ENCODE peak calls at places on chromosomes 12 and 14, in six cellular contexts. I is H1, O is K562, N is GM12891, F is GM12892, J is GM12878. Q is an unnamed sample.

GRCh38 chr14:94770251-94770749 is 387 bp upstream of the GSC start:
- DNase-seq in F (no peak), J (no peak), I (peak; percentile 53), O (no peak), N (no peak), Q (no peak)

GRCh38 chr14:76918176-76918750 is 92.1 kb downstream of the LRRC74A start:
- DNase-seq in I (no peak), O (peak; percentile 20), J (no peak), N (no peak), F (no peak), Q (no peak)

GRCh38 chr12:33111850-33112249 is 215.3 kb upstream of the PKP2 start:
- DNase-seq in O (no peak), N (no peak), I (no peak), J (no peak), F (no peak), Q (no peak)

GRCh38 chr14:51482112-51482511 is 169.6 kb upstream of the FRMD6 start:
- DNase-seq in O (no peak), I (no peak), N (no peak), J (no peak), F (no peak), Q (no peak)

GRCh38 chr12:56590237-56590830 is 39.8 kb downstream of the BAZ2A start:
- DNase-seq in O (peak; percentile 52), N (no peak), J (no peak), I (no peak), F (no peak), Q (peak; percentile 41)

GRCh38 chr12:125216720-125217119 is 151.5 kb downstream of the AACS start:
- DNase-seq in I (no peak), N (no peak), F (no peak), O (no peak), J (no peak), Q (no peak)

GRCh38 chr12:92995258-92995905 is 66.3 kb upstream of the EEA1 start:
- DNase-seq in F (no peak), O (no peak), J (peak; percentile 87), I (no peak), N (no peak), Q (no peak)

GRCh38 chr12:55700255-55701018 is 7.3 kb downstream of the ITGA7 start:
- DNase-seq in O (no peak), F (no peak), I (no peak), N (no peak), J (no peak), Q (no peak)

GRCh38 chr12:85057370-85057963 is 21.3 kb downstream of the LRRIQ1 start:
- DNase-seq in F (no peak), I (peak; percentile 60), O (peak; percentile 10), N (no peak), J (no peak), Q (peak; percentile 30)

GRCh38 chr12:123034865-123035264 is 54.4 kb downstream of the ARL6IP4 start:
- DNase-seq in O (no peak), J (no peak), N (no peak), F (no peak), I (no peak), Q (no peak)

GRCh38 chr12:990649-991349 is at the start of gene ERC1:
- DNase-seq in F (peak; percentile 86), J (no peak), N (peak; percentile 87), I (peak; percentile 91), O (peak; percentile 91), Q (peak; percentile 72)
- TF ChIP-seq POLR2A in F (no peak), J (peak; percentile 66), N (no peak), I (no peak), O (peak; percentile 88), Q (peak; percentile 85)

GRCh38 chr14:57057803-57058202 is 210.9 kb downstream of the EXOC5 start:
- DNase-seq in O (no peak), F (no peak), J (no peak), I (no peak), N (no peak), Q (no peak)

GRCh38 chr14:57058319-57058718 is 210.4 kb downstream of the EXOC5 start:
- DNase-seq in O (no peak), J (no peak), F (no peak), I (no peak), N (no peak), Q (no peak)

GRCh38 chr14:57066463-57066862 is 202.2 kb downstream of the EXOC5 start:
- DNase-seq in F (no peak), I (no peak), O (no peak), N (no peak), J (no peak), Q (no peak)

GRCh38 chr14:57060276-57060956 is 208.3 kb downstream of the EXOC5 start:
- DNase-seq in N (peak; percentile 27), O (peak; percentile 22), F (no peak), I (no peak), J (peak; percentile 52), Q (no peak)

DNA sequence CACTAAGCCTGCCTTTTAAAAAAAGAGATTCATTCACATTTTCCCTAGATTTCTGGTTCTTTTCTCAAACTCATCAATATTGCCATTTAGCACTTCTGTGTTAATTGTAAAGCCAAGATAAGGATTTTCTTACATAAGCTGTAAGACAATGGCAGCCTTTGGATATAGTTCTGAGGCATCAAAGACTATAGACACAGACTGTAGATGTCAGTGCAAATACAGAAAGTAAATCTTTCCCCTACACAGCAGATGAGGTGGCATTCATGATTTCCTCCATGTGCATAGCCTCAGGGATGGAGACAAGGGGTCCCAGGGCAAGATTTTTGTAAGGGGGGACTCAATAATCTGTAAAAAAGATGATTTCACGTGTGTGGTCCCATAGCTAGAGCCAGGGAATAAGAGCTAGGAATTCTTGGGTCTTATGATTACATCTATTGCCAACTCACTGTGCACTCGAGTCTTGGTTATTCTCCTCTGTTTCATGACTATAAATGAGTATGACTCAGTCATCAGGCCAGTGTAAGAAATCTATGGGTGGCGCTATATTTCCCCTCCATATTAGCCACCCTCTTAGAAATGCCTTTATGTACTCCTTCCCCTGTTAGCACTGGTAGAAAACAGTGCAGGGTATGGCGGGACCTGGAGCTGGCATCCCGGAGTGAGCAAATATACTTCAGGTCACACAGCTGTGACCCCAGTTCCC is 207.5 kb downstream of the EXOC5 start:
- DNase-seq in J (no peak), F (no peak), I (no peak), O (no peak), N (no peak), Q (no peak)
- TF ChIP-seq TAF1 in J (no peak), F (no peak), I (no peak), O (no peak), N (no peak), Q (no peak)

GRCh38 chr12:108826115-108826806 is 31.1 kb downstream of the SSH1 start:
- DNase-seq in O (peak; percentile 47), J (no peak), I (no peak), F (no peak), N (no peak), Q (no peak)

GRCh38 chr12:108826807-108827721 is 30.3 kb downstream of the SSH1 start:
- DNase-seq in F (no peak), I (no peak), J (no peak), O (no peak), N (no peak), Q (no peak)

GRCh38 chr12:108827941-108828340 is 29.4 kb downstream of the SSH1 start:
- DNase-seq in O (no peak), I (no peak), F (no peak), N (no peak), J (no peak), Q (no peak)

GRCh38 chr12:108823804-108824203 is 33.6 kb downstream of the SSH1 start:
- DNase-seq in J (no peak), N (no peak), I (no peak), O (no peak), F (no peak), Q (no peak)

GRCh38 chr12:108825205-108825950 is 32.0 kb downstream of the SSH1 start:
- DNase-seq in N (no peak), I (no peak), F (no peak), O (no peak), J (peak; percentile 63), Q (no peak)
- TF ChIP-seq POLR2A in N (no peak), I (no peak), F (no peak), O (no peak), J (no peak), Q (no peak)

DNA sequence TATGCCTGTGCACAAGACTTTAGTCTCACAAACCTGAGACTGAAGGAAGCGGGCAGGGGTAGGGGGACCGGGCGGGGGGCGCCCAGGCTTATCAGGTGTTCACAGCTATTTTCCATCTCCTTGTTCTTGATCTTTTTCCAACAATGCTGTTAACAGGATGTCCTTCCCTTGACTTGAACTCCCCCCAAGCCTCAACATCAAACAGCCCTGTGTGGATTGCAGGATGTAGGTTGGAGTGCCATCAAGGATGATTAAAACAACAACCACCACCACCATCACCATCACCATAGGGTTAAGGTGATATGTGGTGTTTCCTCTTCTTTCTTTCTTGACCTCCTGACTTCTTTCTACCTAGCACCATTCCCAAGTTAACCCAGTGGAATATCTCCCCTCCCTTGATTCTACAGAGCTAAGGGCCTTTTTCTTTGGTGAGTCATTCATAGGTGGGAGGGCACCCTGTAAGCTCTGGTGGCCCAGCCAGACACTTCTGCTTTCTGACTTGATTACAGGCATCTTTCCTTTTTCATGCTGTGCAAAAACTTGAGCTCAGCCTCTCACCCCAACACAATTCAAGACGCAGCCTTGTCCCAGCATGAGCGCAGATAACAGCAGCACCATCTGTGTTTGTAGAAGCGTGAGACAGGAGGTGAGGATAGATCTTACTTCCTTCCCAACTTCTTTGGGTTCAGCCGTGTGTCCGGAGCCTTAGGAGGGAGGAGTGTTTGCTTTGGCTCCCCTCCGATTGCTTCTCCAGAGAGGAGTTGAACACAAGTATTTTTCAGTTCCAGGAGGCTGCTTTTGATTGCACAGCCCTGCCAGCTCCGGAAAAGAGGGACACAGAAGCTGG is 26.8 kb downstream of the FLVCR2 start:
- DNase-seq in O (no peak), I (no peak), F (no peak), J (no peak), N (no peak), Q (no peak)
- TF ChIP-seq TAF1 in O (no peak), I (no peak), F (no peak), J (no peak), N (no peak), Q (no peak)

DNA sequence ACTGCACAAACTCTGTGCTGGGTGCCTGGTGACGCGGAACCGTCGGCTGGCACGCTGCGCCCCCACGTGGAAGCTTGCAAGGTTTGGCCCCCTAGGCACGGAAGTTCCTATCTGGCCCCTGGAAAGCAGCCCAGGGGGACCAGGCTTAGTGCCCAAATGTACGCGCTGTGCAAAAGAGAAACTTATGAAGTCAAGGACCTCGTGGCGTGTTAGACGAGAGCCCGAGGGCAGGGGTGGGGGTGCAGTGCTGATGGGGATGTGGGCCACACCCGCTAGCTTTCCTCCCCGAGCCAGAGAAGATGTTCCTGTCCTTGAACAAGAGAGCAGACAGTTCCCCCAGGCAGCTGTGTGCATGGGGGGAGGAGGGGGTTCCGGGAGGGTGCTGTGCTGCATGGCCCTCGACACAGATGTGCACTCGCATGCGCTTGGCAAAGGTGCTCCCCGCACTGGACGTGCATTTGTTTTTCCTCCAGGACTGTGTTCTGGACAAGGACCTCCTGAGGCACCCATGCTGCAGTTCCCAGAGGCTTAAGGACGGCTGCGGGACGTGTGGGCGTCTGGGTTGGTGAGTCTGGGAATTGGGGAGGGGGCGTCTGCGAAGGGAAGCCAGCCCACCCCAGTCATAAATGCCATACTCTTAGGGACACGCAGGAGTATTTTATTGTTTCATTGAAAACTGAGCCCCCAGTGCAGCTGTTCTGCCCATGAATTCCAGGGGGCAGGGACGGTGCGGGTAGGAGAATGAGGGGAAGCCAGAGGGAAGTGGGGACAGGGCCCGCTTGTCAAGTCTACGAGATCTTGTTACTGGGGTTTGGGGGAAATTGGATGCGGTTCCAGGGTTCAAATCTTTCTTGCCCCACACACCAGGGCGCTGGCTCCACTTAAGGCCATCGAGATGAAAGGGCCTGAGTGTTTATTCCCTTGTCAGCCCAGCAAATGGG is 80.0 kb downstream of the NTF3 start:
- DNase-seq in I (peak; percentile 77), N (peak; percentile 30), F (no peak), O (peak; percentile 31), J (no peak), Q (no peak)
- TF ChIP-seq POLR2A in I (no peak), N (no peak), F (no peak), O (no peak), J (no peak), Q (no peak)

GRCh38 chr14:21201732-21202462 is 46.0 kb upstream of the OR5AU1 start:
- DNase-seq in F (no peak), O (no peak), N (no peak), I (no peak), J (no peak), Q (no peak)
- TF ChIP-seq TAF1 in F (no peak), O (no peak), N (no peak), I (no peak), J (no peak), Q (no peak)

Q was measured in HepG2.